ENCODE peak calls at places on chromosomes 11 and 22, in ten cellular contexts. I is adrenal gland; X is IMR-90; D is GM23248; N is mesenchymal stem cell; K is neuronal stem cell; E is left lung; U is MM.1S; B is CD4-positive, alpha-beta memory T cell; W is tibial nerve. T is an unnamed sample. For H3K4me1, the result is how much of the 10 kb centered on the place peaks cover.

GRCh38 chr11:44305643-44306468 is 4.1 kb downstream of the ALX4 start:
- DNase-seq in D (no peak), U (peak), K (no peak), E (peak), W (no peak), I (no peak), N (peak), X (no peak), B (peak), T (no peak)

GRCh38 chr22:46595545-46595944 is 24.6 kb upstream of the GRAMD4 start:
- DNase-seq in K (no peak), D (no peak), W (no peak), U (no peak), I (peak), E (peak), X (no peak), N (no peak), B (no peak), T (no peak)

GRCh38 chr11:62602141-62603071 is 741 bp upstream of the MTA2 start:
- DNase-seq in I (peak), E (peak), X (peak), W (peak), N (no peak), K (no peak), D (peak), B (no peak), U (no peak), T (no peak)

GRCh38 chr11:78654866-78655265 is 80.2 kb upstream of the NARS2 start:
- DNase-seq in K (no peak), I (no peak), N (no peak), W (no peak), X (no peak), D (no peak), U (no peak), B (no peak), E (no peak), T (no peak)

GRCh38 chr22:30251661-30252226 is 5.2 kb upstream of the LIF start:
- DNase-seq in U (no peak), W (no peak), X (peak), I (no peak), D (peak), N (peak), E (no peak), B (no peak), K (no peak), T (no peak)

GRCh38 chr11:12864316-12865156 is 144.6 kb upstream of the RASSF10 start:
- DNase-seq in X (peak), W (no peak), B (no peak), E (no peak), U (no peak), I (no peak), N (peak), D (peak), K (peak), T (no peak)

GRCh38 chr11:72751293-72752087 is 718 bp downstream of the ARAP1 start:
- DNase-seq in W (no peak), E (peak), X (no peak), B (no peak), I (no peak), K (no peak), N (no peak), U (no peak), D (no peak), T (no peak)

GRCh38 chr22:44037519-44038370 is 13.6 kb downstream of the PARVB start:
- DNase-seq in B (no peak), X (peak), K (no peak), U (no peak), N (peak), W (peak), I (peak), D (peak), E (peak), T (no peak)

GRCh38 chr11:63710476-63711217 is 29.3 kb downstream of the RTN3 start:
- DNase-seq in I (no peak), B (no peak), U (no peak), X (peak), W (no peak), D (peak), K (no peak), N (peak), E (no peak), T (no peak)

GRCh38 chr22:49010901-49011300 is 816.8 kb downstream of the BRD1 start:
- DNase-seq in N (no peak), K (no peak), B (no peak), I (no peak), E (no peak), W (no peak), U (no peak), X (no peak), D (no peak), T (no peak)

GRCh38 chr11:35387341-35387982 is 31.9 kb downstream of the SLC1A2 start:
- DNase-seq in D (no peak), W (no peak), N (no peak), B (no peak), K (no peak), U (no peak), I (no peak), X (peak), E (no peak), T (no peak)

DNA sequence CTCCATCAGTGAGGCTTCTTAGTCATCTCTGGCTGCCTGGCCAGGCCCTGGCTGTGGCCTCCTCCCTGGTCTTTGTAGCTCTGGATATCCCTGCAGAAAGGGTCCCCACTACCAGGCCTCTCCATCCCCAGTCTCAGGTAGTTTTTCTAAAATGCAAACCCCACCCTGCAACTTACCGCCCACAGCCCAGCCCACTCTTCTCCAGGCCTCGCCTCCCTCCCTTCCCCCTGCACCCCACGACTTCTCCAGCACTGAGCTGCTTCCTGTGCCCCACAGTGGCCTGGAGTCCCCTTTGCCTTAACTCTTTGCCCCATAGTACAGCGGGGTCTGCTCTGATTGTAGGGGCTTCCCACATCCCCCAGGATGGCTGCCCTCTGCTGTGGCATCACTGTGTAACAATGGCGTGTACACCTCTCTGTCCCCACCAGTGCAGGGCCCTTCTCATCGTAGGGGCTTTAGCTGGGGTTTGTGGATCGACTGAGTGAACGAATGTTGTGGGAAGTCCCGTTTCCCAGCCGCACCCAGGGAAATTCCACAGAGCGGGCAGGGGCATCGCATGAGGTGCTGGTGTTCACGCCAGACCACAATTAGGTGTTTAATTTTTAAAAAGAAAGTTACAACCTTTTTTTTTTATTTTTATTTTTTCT is 111.6 kb downstream of the BCR start:
- DNase-seq in B (no peak), U (no peak), N (no peak), X (no peak), W (no peak), E (no peak), K (no peak), D (no peak), I (no peak), T (no peak)
- H3K4me1 ChIP-seq in B (under half), U (under half), N (under half), X (under half), W (under half), E (under half), K (under half), D (under half), I (under half), T (under half)

DNA sequence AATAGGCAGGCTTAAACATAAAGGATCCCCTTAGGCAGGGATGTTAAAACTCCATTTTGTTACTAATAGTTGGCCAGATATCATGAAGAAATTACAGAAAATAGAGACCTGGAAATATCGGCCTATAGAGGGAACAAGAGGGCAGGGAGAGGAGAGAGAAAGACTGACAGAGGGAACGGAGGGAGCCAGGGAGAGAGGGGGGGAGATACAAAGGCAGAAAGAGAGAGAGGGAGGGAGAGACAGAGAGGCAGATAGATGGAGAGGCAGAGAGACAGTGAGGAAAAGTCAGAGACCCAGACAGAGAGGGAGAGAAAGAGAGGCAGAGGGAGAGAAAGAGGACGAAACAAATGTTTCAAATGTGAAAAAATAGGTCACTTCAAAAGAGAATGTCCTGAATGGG is 53.5 kb downstream of the ZNF280B start:
- DNase-seq in E (no peak), D (no peak), U (no peak), X (no peak), N (no peak), W (no peak), K (no peak), B (no peak), I (no peak), T (no peak)
- H3K27ac ChIP-seq in E (no peak), D (no peak), U (no peak), X (no peak), N (no peak), W (no peak), K (no peak), B (no peak), I (no peak), T (no peak)

GRCh38 chr22:21684492-21685163 is 18.8 kb downstream of the PPIL2 start:
- DNase-seq in B (no peak), W (no peak), K (no peak), I (no peak), E (no peak), X (no peak), U (no peak), D (no peak), N (no peak), T (no peak)
- H3K4me1 ChIP-seq in B (under half), W (under half), K (under half), I (under half), E (under half), X (under half), U (under half), D (under half), N (under half), T (under half)

GRCh38 chr11:33704240-33705002 is 3.8 kb upstream of the C11orf91 start:
- DNase-seq in E (no peak), D (peak), N (no peak), B (no peak), X (no peak), W (no peak), U (no peak), K (no peak), I (no peak), T (no peak)
- H3K27ac ChIP-seq in E (peak), D (peak), N (no peak), B (no peak), X (no peak), W (peak), U (no peak), K (no peak), I (peak), T (no peak)

GRCh38 chr11:10640308-10640707 is 53.2 kb downstream of the IRAG1 start:
- DNase-seq in I (no peak), B (no peak), K (no peak), U (no peak), W (peak), X (no peak), N (no peak), D (no peak), E (no peak), T (no peak)

GRCh38 chr11:10638285-10638684 is 55.3 kb downstream of the IRAG1 start:
- DNase-seq in N (no peak), U (no peak), X (no peak), W (peak), D (peak), I (peak), B (no peak), K (no peak), E (no peak), T (no peak)

GRCh38 chr11:10641314-10642206 is 52.0 kb downstream of the IRAG1 start:
- DNase-seq in N (no peak), X (no peak), W (no peak), D (no peak), B (no peak), U (no peak), I (no peak), K (no peak), E (no peak), T (no peak)

GRCh38 chr11:10637629-10638028 is 55.9 kb downstream of the IRAG1 start:
- DNase-seq in E (no peak), N (no peak), W (no peak), X (no peak), D (no peak), B (no peak), K (no peak), U (no peak), I (peak), T (no peak)

GRCh38 chr11:10639350-10639749 is 54.2 kb downstream of the IRAG1 start:
- DNase-seq in N (no peak), B (no peak), D (peak), U (no peak), W (no peak), E (no peak), I (no peak), K (no peak), X (no peak), T (no peak)
- H3K4me1 ChIP-seq in N (under half), B (under half), D (under half), U (under half), W (under half), E (half or more), I (under half), K (under half), X (under half), T (under half)

DNA sequence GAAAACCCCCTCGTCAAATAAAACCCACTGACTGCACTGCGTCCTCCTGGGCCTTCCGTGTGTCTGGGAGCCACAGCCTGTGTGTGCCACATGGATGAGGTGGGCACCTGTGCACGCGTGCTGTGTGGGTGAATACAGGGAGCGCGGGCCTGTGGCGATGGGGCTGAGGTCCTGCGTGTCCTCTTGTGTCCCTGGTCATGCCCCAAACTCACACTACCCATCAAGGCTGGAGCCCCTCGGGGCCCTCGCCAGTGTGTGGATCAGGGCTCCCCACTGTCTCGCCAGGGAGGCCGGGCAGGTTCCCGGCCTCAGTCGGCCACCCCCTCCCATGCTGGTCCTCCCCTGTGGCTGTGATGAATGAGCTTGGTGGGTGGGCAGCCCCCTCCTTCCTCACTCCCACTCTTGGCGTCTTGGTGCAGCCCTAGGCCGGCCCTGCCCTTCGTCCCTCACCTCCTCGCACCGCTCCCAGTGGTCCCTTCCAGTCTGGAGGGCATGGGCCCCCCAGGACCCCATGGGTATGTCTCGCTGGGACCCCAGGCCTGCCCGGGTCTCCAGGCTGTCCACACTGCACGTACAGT is 712 bp upstream of the CD151 start:
- DNase-seq in I (no peak), W (no peak), K (no peak), N (no peak), X (no peak), U (no peak), D (no peak), E (no peak), B (no peak), T (no peak)
- H3K27ac ChIP-seq in I (peak), W (peak), K (peak), N (peak), X (peak), U (no peak), D (peak), E (peak), B (no peak), T (no peak)

GRCh38 chr11:76233196-76233921 is 27.1 kb upstream of the WNT11 start:
- DNase-seq in W (no peak), D (no peak), K (no peak), E (peak), N (no peak), I (peak), B (no peak), X (no peak), U (no peak), T (no peak)
- H3K4me1 ChIP-seq in W (under half), D (under half), K (under half), E (under half), N (under half), I (under half), B (under half), X (under half), U (under half), T (under half)

T was measured in naive thymus-derived CD4-positive, alpha-beta T cell.